ENCODE peak calls at places on chromosomes 12 and 14, in eight cellular contexts. K is NCI-H1694; G is CD8-positive, alpha-beta memory T cell; T is RPMI7951; Y is AG04450; A is amniotic stem cell; J is HTR-8/SVneo; Z is stimulated activated CD4-positive, alpha-beta T cell treated with anti-CD3 and anti-CD28 coated beads, TNF-alpha, amount 100 ng/mL, for 48 hours. H is an unnamed sample.

GRCh38 chr12:94777936-94778335 is 127.6 kb upstream of the TMCC3 start:
- DNase-seq in J (no peak), G (no peak), Z (no peak), K (no peak), T (no peak), A (no peak), Y (no peak), H (no peak)

GRCh38 chr12:118332511-118332910 is 40.2 kb downstream of the TAOK3 start:
- DNase-seq in A (no peak), T (peak), Y (no peak), K (no peak), J (no peak), G (no peak), Z (no peak), H (no peak)

GRCh38 chr14:71908141-71908540 is 24.1 kb upstream of the RGS6 start:
- DNase-seq in Y (no peak), A (no peak), G (no peak), Z (no peak), J (no peak), T (no peak), K (no peak), H (peak)

GRCh38 chr14:99179506-99179905 is 92.5 kb downstream of the BCL11B start:
- DNase-seq in J (no peak), A (no peak), Z (no peak), K (no peak), G (no peak), Y (no peak), T (no peak), H (no peak)

GRCh38 chr12:71725011-71725410 is 29.7 kb upstream of the RAB21 start:
- DNase-seq in G (no peak), T (peak), J (no peak), Z (no peak), Y (no peak), A (no peak), K (no peak), H (no peak)

GRCh38 chr12:21500786-21501257 is 613 bp downstream of the RECQL start:
- DNase-seq in J (no peak), Z (no peak), A (no peak), Y (no peak), T (no peak), G (no peak), K (no peak), H (no peak)

GRCh38 chr12:132063491-132063890 is 80.6 kb downstream of the DDX51 start:
- DNase-seq in Z (no peak), T (no peak), K (no peak), A (no peak), J (no peak), Y (no peak), G (no peak), H (no peak)

GRCh38 chr14:66982247-66982646 is 207.0 kb upstream of the GARIN2 start:
- DNase-seq in Z (no peak), J (no peak), K (no peak), G (no peak), A (no peak), Y (no peak), T (no peak), H (no peak)

GRCh38 chr12:122646568-122647220 is 56.5 kb downstream of the HCAR2 start:
- DNase-seq in A (peak), T (peak), Y (peak), Z (peak), K (no peak), G (no peak), J (peak), H (peak)

GRCh38 chr14:100289916-100290606 is 16.2 kb downstream of the SLC25A29 start:
- DNase-seq in J (no peak), Z (no peak), Y (no peak), K (no peak), G (no peak), T (no peak), A (no peak), H (no peak)

GRCh38 chr12:127893875-127894635 is 372.9 kb upstream of the TMEM132C start:
- DNase-seq in A (no peak), Y (no peak), K (no peak), Z (no peak), J (no peak), G (no peak), T (no peak), H (peak)

H was measured in Daoy.